ENCODE peak calls at places on chromosomes 12 and 14, in ten cellular contexts. L is T-helper 9 cell; J is nucleus accumbens; M is WTC11; Q is left lobe of liver; C is tibial nerve; Y is lower lobe of right lung; W is natural killer cell; U is NCI-H82; T is stimulated activated effector memory CD8-positive, alpha-beta T cell treated with anti-CD3 and anti-CD28 coated beads, Interleukin-12 subunit alpha, Interleukin-12 subunit beta, amount 100 ng/mL, for 72 hours. G is an unnamed sample.

GRCh38 chr12:58346032-58346632 is 404.8 kb downstream of the ATP23 start:
- DNase-seq in L (no peak), J (no peak), M (no peak), Q (no peak), C (no peak), Y (no peak), W (no peak), U (peak), T (no peak), G (no peak)

GRCh38 chr14:24277606-24278321 is 6.4 kb upstream of the RABGGTA start:
- DNase-seq in L (no peak), J (peak), M (no peak), Q (no peak), C (no peak), Y (peak), W (no peak), U (no peak), T (no peak), G (no peak)

GRCh38 chr14:71362920-71363584 is 455.8 kb downstream of the PCNX1 start:
- DNase-seq in L (no peak), J (no peak), M (no peak), Q (no peak), C (no peak), Y (no peak), W (no peak), U (peak), T (no peak), G (no peak)

GRCh38 chr12:47356129-47356622 is 276.4 kb upstream of the AMIGO2 start:
- DNase-seq in L (no peak), J (no peak), M (no peak), Q (no peak), C (no peak), Y (no peak), W (no peak), U (no peak), T (no peak), G (no peak)

GRCh38 chr12:103399986-103400385 is 95.8 kb downstream of the C12orf42 start:
- DNase-seq in L (no peak), J (no peak), M (no peak), Q (no peak), C (no peak), Y (no peak), W (no peak), U (no peak), T (no peak), G (no peak)

GRCh38 chr12:61879229-61879628 is 381.0 kb upstream of the USP15 start:
- DNase-seq in L (no peak), J (no peak), M (no peak), Q (no peak), C (no peak), Y (no peak), W (no peak), U (no peak), T (no peak), G (no peak)

GRCh38 chr12:89370850-89371249 is 18.5 kb upstream of the DUSP6 start:
- DNase-seq in L (no peak), J (no peak), M (no peak), Q (no peak), C (no peak), Y (no peak), W (no peak), U (peak), T (no peak), G (no peak)

GRCh38 chr12:113088971-113089756 is 32.6 kb downstream of the DTX1 start:
- DNase-seq in L (peak), J (no peak), M (no peak), Q (no peak), C (no peak), Y (no peak), W (no peak), U (no peak), T (peak), G (no peak)

GRCh38 chr14:94536836-94537235 is 24.4 kb upstream of the SERPINA4 start:
- DNase-seq in L (no peak), J (no peak), M (no peak), Q (peak), C (no peak), Y (no peak), W (no peak), U (peak), T (no peak), G (no peak)

GRCh38 chr12:90543393-90543792 is 411.6 kb downstream of the CCER1 start:
- DNase-seq in L (no peak), J (no peak), M (no peak), Q (no peak), C (no peak), Y (no peak), W (no peak), U (no peak), T (no peak), G (no peak)

GRCh38 chr12:176321-177181 is 37.4 kb downstream of the SLC6A12 start:
- DNase-seq in L (no peak), J (no peak), M (no peak), Q (peak), C (no peak), Y (no peak), W (no peak), U (peak), T (no peak), G (peak)

G was measured in right lobe of liver.